ENCODE peak calls at places on chromosome 20, in six cellular contexts. I, S, T, D, J and P are unnamed samples.

GRCh38 chr20:61222699-61223098 is 29.4 kb upstream of the CDH4 start:
- DNase-seq in I (no peak), S (no peak), T (no peak), D (no peak), J (no peak), P (no peak)

GRCh38 chr20:31987744-31988143 is 19.8 kb downstream of the XKR7 start:
- DNase-seq in I (no peak), S (no peak), T (no peak), D (no peak), J (no peak), P (no peak)

GRCh38 chr20:57264151-57264792 is 2.2 kb downstream of the BMP7 start:
- DNase-seq in I (no peak), S (no peak), T (no peak), D (no peak), J (peak; percentile 62), P (no peak)

GRCh38 chr20:16548073-16548672 is 25.1 kb downstream of the KIF16B start:
- DNase-seq in I (no peak), S (no peak), T (no peak), D (no peak), J (no peak), P (no peak)

GRCh38 chr20:2745060-2745910 is 52.7 kb downstream of the EBF4 start:
- DNase-seq in I (no peak), S (no peak), T (no peak), D (no peak), J (no peak), P (peak; percentile 73)

GRCh38 chr20:37948956-37949355 is 46.0 kb downstream of the VSTM2L start:
- DNase-seq in I (no peak), S (no peak), T (no peak), D (no peak), J (no peak), P (peak; percentile 62)

GRCh38 chr20:36792422-36792821 is 18.9 kb upstream of the DSN1 start:
- DNase-seq in I (no peak), S (peak; percentile 25), T (no peak), D (no peak), J (no peak), P (no peak)

GRCh38 chr20:13325033-13325432 is 104.0 kb downstream of the ISM1 start:
- DNase-seq in I (no peak), S (peak; percentile 52), T (no peak), D (no peak), J (no peak), P (no peak)

GRCh38 chr20:46758929-46759669 is 49.6 kb downstream of the SLC2A10 start:
- DNase-seq in I (no peak), S (no peak), T (no peak), D (no peak), J (no peak), P (no peak)
- TF ChIP-seq CTCF in I (no peak), S (no peak), T (no peak), D (no peak), J (no peak), P (no peak)

DNA sequence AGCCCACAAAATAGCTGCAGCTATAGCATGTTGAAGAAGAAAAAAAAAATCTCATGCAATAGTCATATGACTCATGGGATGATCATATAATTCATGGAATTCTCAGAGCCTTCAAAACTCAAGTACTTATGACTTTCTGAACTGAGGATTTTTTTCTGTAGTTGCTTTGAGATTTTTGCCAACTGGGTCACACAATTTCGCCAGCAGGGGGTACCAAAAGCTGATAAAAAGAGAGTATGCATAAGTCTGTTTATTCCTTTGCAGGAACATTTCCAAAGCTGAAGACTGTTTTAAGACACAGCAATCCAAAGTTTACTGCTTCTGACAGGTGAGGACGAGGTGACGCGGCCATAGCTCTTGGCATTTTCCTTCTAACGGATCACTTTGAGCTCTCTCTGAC is 586.1 kb upstream of the CHD6 start:
- DNase-seq in I (no peak), S (peak; percentile 7), T (no peak), D (no peak), J (no peak), P (no peak)
- TF ChIP-seq CTCF in I (peak; percentile 49), S (no peak), T (peak; percentile 37), D (peak; percentile 31), J (peak; percentile 37), P (no peak)

GRCh38 chr20:63980806-63981728 is at the start of gene PRPF6:
- DNase-seq in I (peak; percentile 90), S (peak; percentile 94), T (peak; percentile 92), D (peak; percentile 97), J (peak; percentile 99), P (peak; percentile 98)
- TF ChIP-seq CTCF in I (peak; percentile 76), S (peak; percentile 87), T (peak; percentile 65), D (peak; percentile 84), J (peak; percentile 76), P (peak; percentile 93)

GRCh38 chr20:34022154-34022842 is 28.6 kb downstream of the RALY start:
- DNase-seq in I (no peak), S (no peak), T (no peak), D (no peak), J (no peak), P (no peak)
- TF ChIP-seq CTCF in I (no peak), S (no peak), T (no peak), D (peak; percentile 28), J (no peak), P (peak; percentile 41)

GRCh38 chr20:34754611-34755010 is 50.5 kb downstream of the TP53INP2 start:
- DNase-seq in I (no peak), S (no peak), T (no peak), D (no peak), J (no peak), P (no peak)

GRCh38 chr20:34751453-34751852 is 47.3 kb downstream of the TP53INP2 start:
- DNase-seq in I (no peak), S (no peak), T (no peak), D (no peak), J (no peak), P (no peak)

GRCh38 chr20:34750484-34750883 is 46.3 kb downstream of the TP53INP2 start:
- DNase-seq in I (no peak), S (no peak), T (no peak), D (no peak), J (no peak), P (no peak)

GRCh38 chr20:34755367-34755766 is 51.2 kb downstream of the TP53INP2 start:
- DNase-seq in I (no peak), S (no peak), T (no peak), D (no peak), J (no peak), P (no peak)

DNA sequence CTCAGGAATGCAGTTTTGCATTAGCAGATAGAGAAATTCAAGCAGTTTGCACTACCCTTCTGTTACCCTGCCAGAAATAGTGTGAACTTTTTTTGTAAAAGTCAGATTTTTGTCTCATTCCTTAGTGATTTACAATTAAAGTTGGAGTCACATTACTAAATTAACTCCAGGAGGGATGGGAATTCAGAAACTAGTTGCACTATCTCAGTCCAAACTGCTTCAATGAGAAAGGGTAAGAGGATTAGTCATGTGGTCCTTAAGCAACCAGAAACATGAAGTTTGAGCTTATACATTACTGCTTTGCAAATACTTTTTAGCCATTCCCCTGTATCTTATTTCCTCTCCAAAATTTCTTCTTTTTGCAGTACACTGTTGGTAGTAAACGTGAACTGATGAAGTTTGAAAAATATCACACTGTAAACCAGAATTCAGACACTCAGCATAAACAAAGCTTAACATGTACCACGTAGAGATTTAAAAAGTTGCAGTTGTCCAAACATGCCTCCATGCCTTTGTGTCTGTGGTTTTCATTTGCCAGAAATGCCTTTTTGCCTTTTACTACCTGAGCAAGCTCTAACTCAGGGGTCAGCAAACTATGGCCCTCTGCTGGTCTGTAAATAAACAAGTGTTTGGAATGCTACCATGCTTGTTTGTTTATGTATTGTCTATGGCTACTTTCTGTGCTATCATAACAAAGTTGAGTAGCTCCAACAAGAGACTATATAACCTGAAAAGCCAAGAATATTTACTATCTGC is 49.7 kb downstream of the TP53INP2 start:
- DNase-seq in I (no peak), S (no peak), T (no peak), D (no peak), J (no peak), P (no peak)
- TF ChIP-seq CTCF in I (no peak), S (no peak), T (no peak), D (no peak), J (no peak), P (no peak)